ENCODE peak calls at places on chromosomes 2 and 18, in nine cellular contexts. P is NT2/D1, V is fibroblast of villous mesenchyme, O is pancreas, N is lower lobe of right lung, B is skeletal muscle cell, Z is IMR-90, T is coronary artery, R is heart left ventricle. K is an unnamed sample.

GRCh38 chr18:50571606-50572005 is 11.7 kb downstream of the MAPK4 start:
- DNase-seq in T (no peak), O (no peak), B (no peak), Z (no peak), P (no peak), R (no peak), V (no peak), N (no peak), K (no peak)

GRCh38 chr2:10406491-10406890 is 41.6 kb downstream of the ODC1 start:
- DNase-seq in B (no peak), O (peak; percentile 26), R (no peak), Z (no peak), T (no peak), N (no peak), P (no peak), V (no peak), K (no peak)

GRCh38 chr18:59792353-59792752 is 95.1 kb upstream of the CCBE1 start:
- DNase-seq in T (no peak), O (no peak), N (no peak), P (no peak), B (no peak), V (no peak), R (no peak), Z (no peak), K (peak; percentile 7)

GRCh38 chr2:157785866-157786662 is 90.1 kb downstream of the ACVR1 start:
- DNase-seq in V (peak; percentile 59), N (no peak), P (no peak), R (no peak), T (no peak), Z (peak; percentile 69), B (peak; percentile 25), O (no peak), K (no peak)

GRCh38 chr2:54755641-54756326 is 32.3 kb downstream of the EML6 start:
- DNase-seq in T (no peak), B (no peak), O (no peak), N (no peak), V (no peak), R (no peak), P (no peak), Z (no peak), K (no peak)

GRCh38 chr2:53036196-53036595 is 731.4 kb upstream of the CHAC2 start:
- DNase-seq in R (no peak), Z (peak; percentile 64), N (no peak), V (peak; percentile 86), P (no peak), B (no peak), T (no peak), O (no peak), K (no peak)

GRCh38 chr2:208608436-208608835 is 201.8 kb downstream of the PTH2R start:
- DNase-seq in T (no peak), V (no peak), O (no peak), P (no peak), N (no peak), B (no peak), R (no peak), Z (no peak), K (no peak)

GRCh38 chr18:80033181-80034067 is 810 bp upstream of the RBFA start:
- DNase-seq in Z (peak; percentile 44), B (no peak), O (no peak), R (no peak), N (no peak), P (peak; percentile 3), T (peak; percentile 96), V (no peak), K (no peak)

GRCh38 chr2:170923799-170924198 is 5.3 kb upstream of the GORASP2 start:
- DNase-seq in P (no peak), T (no peak), O (no peak), Z (no peak), V (no peak), R (no peak), N (no peak), B (no peak), K (no peak)

GRCh38 chr2:20706786-20707185 is 39.8 kb downstream of the GDF7 start:
- DNase-seq in Z (no peak), B (no peak), P (no peak), O (no peak), N (no peak), T (no peak), R (no peak), V (peak; percentile 51), K (no peak)

GRCh38 chr18:58697131-58697530 is 25.9 kb downstream of the MALT1 start:
- DNase-seq in N (no peak), B (no peak), T (no peak), R (no peak), O (no peak), Z (no peak), V (no peak), P (no peak), K (no peak)

GRCh38 chr2:239222346-239223028 is 178.3 kb downstream of the HDAC4 start:
- DNase-seq in R (no peak), P (no peak), V (peak; percentile 77), N (no peak), Z (peak; percentile 47), O (no peak), T (peak; percentile 73), B (peak; percentile 39), K (no peak)

GRCh38 chr18:58593930-58594329 is 35.0 kb downstream of the ALPK2 start:
- DNase-seq in R (no peak), O (no peak), P (no peak), T (no peak), Z (peak; percentile 38), B (no peak), V (no peak), N (no peak), K (no peak)

GRCh38 chr2:233356546-233357308 is 2.4 kb downstream of the DGKD start:
- DNase-seq in T (no peak), O (no peak), B (no peak), V (no peak), R (no peak), N (no peak), Z (peak; percentile 27), P (no peak), K (no peak)

GRCh38 chr2:142834003-142834402 is 43.5 kb upstream of the KYNU start:
- DNase-seq in B (peak; percentile 17), R (no peak), Z (peak; percentile 64), P (no peak), N (no peak), V (peak; percentile 33), T (no peak), O (no peak), K (no peak)

GRCh38 chr2:25602333-25602723 is 71.0 kb downstream of the DTNB start:
- DNase-seq in P (no peak), T (no peak), B (no peak), R (no peak), N (no peak), O (no peak), Z (no peak), V (no peak), K (no peak)

GRCh38 chr18:76970749-76971148 is 148.4 kb downstream of the ZNF236 start:
- DNase-seq in T (no peak), O (no peak), V (no peak), Z (no peak), R (no peak), B (no peak), P (no peak), N (no peak), K (no peak)

GRCh38 chr18:8546677-8547076 is 62.6 kb upstream of the RAB12 start:
- DNase-seq in N (no peak), V (no peak), T (no peak), B (no peak), P (no peak), O (no peak), Z (no peak), R (no peak), K (no peak)

GRCh38 chr2:144648837-144649485 is 129.0 kb upstream of the ZEB2 start:
- DNase-seq in P (no peak), R (no peak), T (no peak), B (no peak), V (no peak), Z (no peak), O (no peak), N (no peak), K (no peak)
- H3K4me3 ChIP-seq in P (no peak overlapping the region), R (no peak overlapping the region), T (no peak overlapping the region), B (no peak overlapping the region), V (no peak overlapping the region), Z (no peak overlapping the region), O (no peak overlapping the region), N (no peak overlapping the region), K (no peak overlapping the region)

GRCh38 chr2:24571828-24572442 is 80.9 kb downstream of the NCOA1 start:
- DNase-seq in N (no peak), B (no peak), P (no peak), V (no peak), Z (no peak), T (no peak), O (no peak), R (no peak), K (no peak)
- H3K4me3 ChIP-seq in N (no peak overlapping the region), B (no peak overlapping the region), P (no peak overlapping the region), V (no peak overlapping the region), Z (no peak overlapping the region), T (no peak overlapping the region), O (no peak overlapping the region), R (no peak overlapping the region), K (no peak overlapping the region)

DNA sequence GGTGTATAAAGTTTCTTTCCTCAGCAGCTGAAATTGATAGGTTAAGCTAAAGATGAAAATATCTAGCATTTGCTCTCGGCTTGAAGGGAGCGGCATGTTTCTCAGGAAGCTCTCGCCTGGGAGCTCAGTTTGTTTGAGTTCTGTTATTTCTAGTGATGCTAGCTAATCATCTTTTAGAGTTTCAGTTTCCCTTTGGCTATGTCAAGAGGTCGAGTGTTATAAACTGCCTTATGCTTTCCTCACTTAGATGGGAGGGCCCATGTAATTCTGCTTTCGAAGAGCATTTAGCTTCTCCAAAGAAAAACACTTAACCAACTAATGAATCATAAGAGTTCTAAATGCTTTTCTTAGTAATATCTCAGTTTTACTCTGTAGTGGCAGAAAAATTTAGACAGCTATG is 33.6 kb downstream of the PLCL1 start:
- DNase-seq in R (no peak), T (no peak), O (no peak), P (no peak), V (peak; percentile 64), N (no peak), B (peak; percentile 41), Z (peak; percentile 36), K (no peak)
- H3K4me3 ChIP-seq in R (peak overlapping the region; percentile 40), T (peak overlapping the region; percentile 34), O (no peak overlapping the region), P (no peak overlapping the region), V (no peak overlapping the region), N (peak overlapping the region; percentile 30), B (no peak overlapping the region), Z (peak overlapping the region; percentile 35), K (no peak overlapping the region)

GRCh38 chr18:75167137-75167536 is 41.8 kb downstream of the PTGR3 start:
- DNase-seq in B (no peak), N (no peak), P (no peak), R (no peak), Z (no peak), V (no peak), O (no peak), T (peak; percentile 59), K (no peak)

GRCh38 chr18:75165926-75166325 is 43.0 kb downstream of the PTGR3 start:
- DNase-seq in T (peak; percentile 57), O (no peak), B (no peak), R (no peak), V (no peak), P (no peak), N (no peak), Z (no peak), K (no peak)

GRCh38 chr18:75168654-75169053 is 40.3 kb downstream of the PTGR3 start:
- DNase-seq in V (no peak), T (no peak), B (no peak), O (no peak), P (no peak), N (no peak), Z (no peak), R (no peak), K (no peak)

GRCh38 chr18:75169411-75169810 is 39.5 kb downstream of the PTGR3 start:
- DNase-seq in Z (no peak), P (no peak), T (peak; percentile 31), O (no peak), N (no peak), R (no peak), V (no peak), B (no peak), K (no peak)

GRCh38 chr18:75167759-75168211 is 41.2 kb downstream of the PTGR3 start:
- DNase-seq in R (peak; percentile 78), N (no peak), Z (peak; percentile 17), O (no peak), B (no peak), T (peak; percentile 64), P (no peak), V (no peak), K (peak; percentile 18)
- H3K4me3 ChIP-seq in R (peak overlapping the region; percentile 33), N (peak overlapping the region; percentile 10), Z (peak overlapping the region; percentile 38), O (no peak overlapping the region), B (peak overlapping the region; percentile 7), T (peak overlapping the region; percentile 30), P (no peak overlapping the region), V (peak overlapping the region; percentile 29), K (no peak overlapping the region)